ENCODE peak calls at places on chromosomes 16 and 17, in nine cellular contexts. N, U, K, O, R, M, A, I and H are unnamed samples. For H3K36me3, the result is how much of the 10 kb centered on the place peaks cover.

GRCh38 chr17:1783271-1783670 is 21.4 kb downstream of the SERPINF1 start:
- DNase-seq in N (no peak), U (no peak), K (no peak), O (no peak), R (no peak), M (no peak), A (no peak), I (no peak), H (peak)

GRCh38 chr16:81610936-81611335 is 166.3 kb downstream of the CMIP start:
- DNase-seq in N (no peak), U (no peak), K (no peak), O (no peak), R (no peak), M (no peak), A (no peak), I (no peak), H (no peak)

GRCh38 chr16:8377864-8378263 is 212.4 kb downstream of the TMEM114 start:
- DNase-seq in N (no peak), U (no peak), K (no peak), O (no peak), R (no peak), M (no peak), A (no peak), I (no peak), H (no peak)

GRCh38 chr17:70868134-70868533 is 698.8 kb downstream of the KCNJ2 start:
- DNase-seq in N (no peak), U (no peak), K (no peak), O (no peak), R (no peak), M (no peak), A (no peak), I (no peak), H (no peak)

GRCh38 chr17:17075037-17075755 is 32.9 kb downstream of the MPRIP start:
- DNase-seq in N (peak), U (peak), K (no peak), O (peak), R (no peak), M (peak), A (peak), I (peak), H (peak)

GRCh38 chr16:51408357-51408756 is 257.3 kb upstream of the SALL1 start:
- DNase-seq in N (peak), U (no peak), K (no peak), O (no peak), R (peak), M (no peak), A (peak), I (no peak), H (peak)

GRCh38 chr17:49994085-49995054 is 654 bp downstream of the DLX3 start:
- DNase-seq in N (no peak), U (no peak), K (peak), O (no peak), R (no peak), M (no peak), A (no peak), I (no peak), H (no peak)

GRCh38 chr17:8707591-8708453 is 36.8 kb downstream of the CCDC42 start:
- DNase-seq in N (no peak), U (no peak), K (peak), O (no peak), R (no peak), M (peak), A (no peak), I (no peak), H (no peak)

GRCh38 chr17:31492880-31493655 is 101.6 kb downstream of the RAB11FIP4 start:
- DNase-seq in N (no peak), U (no peak), K (no peak), O (peak), R (no peak), M (no peak), A (no peak), I (no peak), H (no peak)

GRCh38 chr16:825298-826061 is 24.9 kb upstream of the GNG13 start:
- DNase-seq in N (no peak), U (no peak), K (no peak), O (no peak), R (no peak), M (no peak), A (no peak), I (no peak), H (no peak)

GRCh38 chr16:27685802-27686201 is 135.9 kb downstream of the KATNIP start:
- DNase-seq in N (peak), U (no peak), K (no peak), O (no peak), R (no peak), M (no peak), A (peak), I (no peak), H (no peak)

GRCh38 chr16:5490499-5490898 is 392.9 kb upstream of the EEF2KMT start:
- DNase-seq in N (no peak), U (no peak), K (peak), O (no peak), R (no peak), M (peak), A (no peak), I (peak), H (no peak)

GRCh38 chr16:77273815-77274214 is 74.6 kb downstream of the SYCE1L start:
- DNase-seq in N (no peak), U (no peak), K (no peak), O (no peak), R (no peak), M (no peak), A (no peak), I (no peak), H (no peak)

GRCh38 chr17:6105608-6106007 is 35.4 kb downstream of the WSCD1 start:
- DNase-seq in N (no peak), U (no peak), K (peak), O (no peak), R (no peak), M (no peak), A (no peak), I (no peak), H (no peak)

GRCh38 chr16:8370374-8371015 is 219.8 kb downstream of the TMEM114 start:
- DNase-seq in N (peak), U (no peak), K (no peak), O (no peak), R (no peak), M (no peak), A (no peak), I (no peak), H (peak)

GRCh38 chr17:15882058-15882720 is 62.7 kb upstream of the ADORA2B start:
- DNase-seq in N (no peak), U (no peak), K (peak), O (no peak), R (no peak), M (no peak), A (no peak), I (no peak), H (no peak)

GRCh38 chr17:74571894-74572293 is 4.6 kb upstream of the CD300H start:
- DNase-seq in N (no peak), U (no peak), K (no peak), O (no peak), R (no peak), M (no peak), A (no peak), I (no peak), H (no peak)

GRCh38 chr17:74569392-74570003 is 2.2 kb upstream of the CD300H start:
- DNase-seq in N (peak), U (no peak), K (peak), O (peak), R (peak), M (no peak), A (peak), I (no peak), H (peak)

GRCh38 chr17:74579910-74580309 is 12.2 kb downstream of the CD300LD start:
- DNase-seq in N (no peak), U (no peak), K (no peak), O (no peak), R (no peak), M (no peak), A (no peak), I (no peak), H (no peak)

GRCh38 chr17:74573169-74573568 is 5.9 kb upstream of the CD300H start:
- DNase-seq in N (no peak), U (no peak), K (no peak), O (no peak), R (no peak), M (no peak), A (no peak), I (no peak), H (no peak)

GRCh38 chr17:74574489-74575142 is 7.3 kb upstream of the CD300H start:
- DNase-seq in N (no peak), U (no peak), K (no peak), O (no peak), R (no peak), M (no peak), A (no peak), I (no peak), H (no peak)
- TF ChIP-seq CTCF in N (no peak), U (no peak), K (no peak), O (no peak), R (no peak), M (no peak), A (no peak), I (no peak), H (no peak)

DNA sequence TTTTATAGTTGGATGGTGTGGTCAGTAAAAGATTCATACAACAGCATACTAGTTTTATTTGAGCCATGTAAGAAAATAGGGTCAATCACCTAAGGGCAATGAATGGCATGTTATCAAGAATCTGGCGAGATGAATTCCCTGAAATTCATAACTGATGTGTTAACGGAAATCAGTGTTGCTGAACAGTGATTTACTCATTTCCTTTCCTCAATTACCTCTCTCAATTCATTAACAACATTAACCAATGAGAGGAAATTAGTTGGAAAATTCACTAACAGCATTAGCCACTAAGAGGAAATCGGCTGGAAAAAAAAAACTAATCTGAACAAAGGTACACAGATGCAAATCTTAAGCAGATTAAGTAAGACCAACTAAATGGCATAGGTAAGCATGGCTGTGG is 6.3 kb downstream of the CMTR2 start:
- DNase-seq in N (no peak), U (no peak), K (no peak), O (no peak), R (no peak), M (no peak), A (no peak), I (no peak), H (peak)
- H3K4me3 ChIP-seq in N (no peak), U (no peak), K (no peak), O (no peak), R (no peak), M (no peak), A (no peak), I (no peak), H (no peak)

GRCh38 chr16:46954562-46954961 is 18.9 kb downstream of the DNAJA2 start:
- DNase-seq in N (no peak), U (no peak), K (no peak), O (no peak), R (no peak), M (no peak), A (no peak), I (no peak), H (no peak)

GRCh38 chr16:46950009-46950408 is 23.5 kb downstream of the DNAJA2 start:
- DNase-seq in N (no peak), U (no peak), K (no peak), O (no peak), R (no peak), M (no peak), A (no peak), I (no peak), H (no peak)

GRCh38 chr16:46949216-46949892 is 24.1 kb downstream of the DNAJA2 start:
- DNase-seq in N (no peak), U (no peak), K (no peak), O (no peak), R (no peak), M (no peak), A (no peak), I (no peak), H (peak)

GRCh38 chr16:46947900-46948547 is 25.4 kb downstream of the DNAJA2 start:
- DNase-seq in N (peak), U (no peak), K (peak), O (no peak), R (no peak), M (peak), A (peak), I (no peak), H (peak)

GRCh38 chr16:46948548-46949166 is 24.8 kb downstream of the DNAJA2 start:
- DNase-seq in N (no peak), U (no peak), K (no peak), O (no peak), R (no peak), M (no peak), A (no peak), I (no peak), H (no peak)
- H3K36me3 ChIP-seq in N (under half), U (under half), K (under half), O (under half), R (under half), M (under half), A (under half), I (under half), H (under half)

GRCh38 chr17:19397556-19398041 is 10.6 kb upstream of the MFAP4 start:
- DNase-seq in N (no peak), U (no peak), K (no peak), O (no peak), R (no peak), M (no peak), A (no peak), I (no peak), H (peak)
- TF ChIP-seq CTCF in N (no peak), U (no peak), K (no peak), O (no peak), R (peak), M (no peak), A (peak), I (no peak), H (peak)

GRCh38 chr16:23505180-23505665 is 5.1 kb downstream of the GGA2 start:
- DNase-seq in N (no peak), U (no peak), K (no peak), O (no peak), R (no peak), M (no peak), A (no peak), I (no peak), H (no peak)
- H3K4me3 ChIP-seq in N (no peak), U (no peak), K (no peak), O (no peak), R (no peak), M (no peak), A (no peak), I (no peak), H (no peak)

GRCh38 chr16:50099957-50100648 is 34.3 kb downstream of the HEATR3 start:
- DNase-seq in N (no peak), U (no peak), K (no peak), O (no peak), R (peak), M (no peak), A (no peak), I (no peak), H (peak)

GRCh38 chr16:50096791-50097190 is 31.0 kb downstream of the HEATR3 start:
- DNase-seq in N (peak), U (no peak), K (no peak), O (no peak), R (no peak), M (no peak), A (peak), I (no peak), H (peak)

GRCh38 chr16:50103764-50104163 is 38.0 kb downstream of the HEATR3 start:
- DNase-seq in N (no peak), U (no peak), K (no peak), O (no peak), R (no peak), M (no peak), A (no peak), I (no peak), H (peak)

GRCh38 chr16:50102046-50102756 is 36.4 kb downstream of the HEATR3 start:
- DNase-seq in N (peak), U (no peak), K (no peak), O (no peak), R (peak), M (no peak), A (peak), I (no peak), H (peak)
- H3K36me3 ChIP-seq in N (under half), U (under half), K (under half), O (under half), R (under half), M (under half), A (under half), I (under half), H (under half)